ENCODE peak calls at places on chromosomes 11 and 22, in seven cellular contexts. O, R, J, A, P, B and K are unnamed samples.

GRCh38 chr11:111663820-111664219 is 61.6 kb downstream of the SIK2 start:
- DNase-seq in P (peak; percentile 58), R (peak; percentile 79), B (no peak), O (no peak), A (no peak), J (no peak), K (no peak)

GRCh38 chr11:71086687-71087258 is 165.6 kb downstream of the SHANK2 start:
- DNase-seq in O (no peak), R (peak; percentile 35), P (no peak), J (peak; percentile 63), B (no peak), A (no peak), K (peak; percentile 7)

GRCh38 chr11:115499891-115500290 is 4.3 kb downstream of the CADM1 start:
- DNase-seq in O (no peak), P (no peak), B (no peak), A (no peak), R (no peak), J (no peak), K (no peak)

GRCh38 chr22:45150139-45150538 is 13.6 kb upstream of the NUP50 start:
- DNase-seq in R (no peak), A (no peak), P (no peak), O (no peak), J (no peak), B (no peak), K (no peak)

GRCh38 chr11:85694385-85694980 is 8.5 kb upstream of the CCDC89 start:
- DNase-seq in J (peak; percentile 87), P (no peak), A (no peak), R (peak; percentile 70), O (no peak), B (no peak), K (peak; percentile 45)

GRCh38 chr11:125728969-125729368 is 17.1 kb upstream of the PATE1 start:
- DNase-seq in R (peak; percentile 3), P (no peak), A (no peak), O (no peak), J (no peak), B (no peak), K (no peak)

GRCh38 chr22:37241351-37242142 is 2.5 kb downstream of the RAC2 start:
- DNase-seq in O (no peak), A (no peak), R (no peak), B (no peak), J (no peak), P (no peak), K (no peak)

GRCh38 chr11:63890368-63890767 is 26.6 kb downstream of the RCOR2 start:
- DNase-seq in P (no peak), J (no peak), B (no peak), O (no peak), A (no peak), R (no peak), K (no peak)

GRCh38 chr11:84828616-84829015 is 798.5 kb downstream of the DLG2 start:
- DNase-seq in J (no peak), B (no peak), O (no peak), R (no peak), P (no peak), A (no peak), K (no peak)

GRCh38 chr11:84498016-84498415 is 1129.1 kb downstream of the DLG2 start:
- DNase-seq in B (no peak), O (no peak), A (no peak), R (peak; percentile 89), J (no peak), P (no peak), K (no peak)

GRCh38 chr11:106379265-106379664 is 301.8 kb downstream of the AASDHPPT start:
- DNase-seq in B (no peak), R (no peak), O (no peak), A (no peak), J (no peak), P (no peak), K (no peak)

GRCh38 chr11:75510011-75510595 is 15.6 kb downstream of the GDPD5 start:
- DNase-seq in R (no peak), J (no peak), A (no peak), O (no peak), B (no peak), P (no peak), K (no peak)

GRCh38 chr11:124277809-124278208 is 21.6 kb downstream of the OR8G5 start:
- DNase-seq in A (no peak), P (no peak), J (no peak), B (no peak), R (no peak), O (no peak), K (peak; percentile 12)

GRCh38 chr11:82527185-82527584 is 206.5 kb downstream of the FAM181B start:
- DNase-seq in P (no peak), R (no peak), O (no peak), B (no peak), J (no peak), A (no peak), K (no peak)

GRCh38 chr11:10743354-10744035 is 7.6 kb upstream of the CTR9 start:
- DNase-seq in A (no peak), O (no peak), R (no peak), P (no peak), J (no peak), B (no peak), K (no peak)

GRCh38 chr22:39315389-39315788 is 4.0 kb downstream of the RPL3 start:
- DNase-seq in B (no peak), J (no peak), P (no peak), O (no peak), R (peak; percentile 39), A (no peak), K (no peak)

GRCh38 chr22:39313258-39314001 is 6.0 kb downstream of the RPL3 start:
- DNase-seq in A (no peak), R (no peak), O (no peak), J (no peak), B (no peak), P (no peak), K (no peak)

GRCh38 chr22:39312410-39312809 is 7.0 kb downstream of the RPL3 start:
- DNase-seq in A (no peak), R (no peak), P (no peak), B (no peak), J (no peak), O (no peak), K (no peak)

GRCh38 chr22:39316440-39317083 is 2.9 kb downstream of the RPL3 start:
- DNase-seq in O (peak; percentile 94), B (peak; percentile 51), P (peak; percentile 75), R (peak; percentile 95), A (peak; percentile 87), J (peak; percentile 86), K (peak; percentile 96)

DNA sequence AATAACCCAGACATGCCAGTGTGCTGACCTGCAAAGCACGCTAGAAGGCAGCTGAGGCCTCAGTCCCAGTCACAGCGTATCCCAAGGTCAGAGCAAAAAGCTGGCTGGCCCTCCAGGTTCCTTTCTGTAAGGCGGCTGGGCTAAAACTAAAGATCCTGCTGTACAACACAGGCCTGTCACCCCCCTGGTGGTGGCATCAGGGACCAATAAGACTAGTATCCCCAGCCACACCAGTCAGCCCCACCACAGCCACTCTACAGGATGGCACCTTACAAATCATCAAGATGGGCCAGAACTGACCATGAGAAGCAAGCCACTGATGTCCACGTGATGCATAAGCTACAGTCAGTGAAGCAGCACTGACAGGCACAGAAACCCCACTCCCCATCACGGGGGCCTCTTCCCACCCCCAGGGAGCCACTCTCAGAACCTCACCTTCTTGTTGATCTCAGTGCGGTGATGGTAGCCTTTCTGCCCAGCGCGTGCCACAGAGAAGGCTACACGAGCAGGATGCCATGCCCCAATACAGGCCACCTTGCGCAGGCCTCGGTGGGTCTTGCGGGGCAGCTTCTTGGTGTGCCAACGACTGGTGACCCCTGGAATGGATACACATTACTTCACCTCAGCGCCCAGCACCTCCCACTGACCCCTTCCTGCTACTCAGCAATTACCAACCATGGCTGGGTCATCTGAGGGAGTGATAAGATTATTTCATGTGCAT is 5.0 kb downstream of the RPL3 start:
- DNase-seq in B (no peak), P (no peak), O (no peak), A (no peak), J (no peak), R (no peak), K (no peak)
- TF ChIP-seq CTCF in B (no peak), P (no peak), O (no peak), A (no peak), J (peak; percentile 17), R (peak; percentile 19), K (no peak)

GRCh38 chr11:56783448-56784041 is 35.0 kb upstream of the OR9G4 start:
- DNase-seq in R (peak; percentile 72), J (peak; percentile 86), O (no peak), P (no peak), A (no peak), B (no peak), K (peak; percentile 66)
- TF ChIP-seq CTCF in R (peak; percentile 57), J (peak; percentile 85), O (no peak), P (no peak), A (peak; percentile 44), B (peak; percentile 51), K (peak; percentile 71)

GRCh38 chr22:41621911-41622179 is 750 bp downstream of the XRCC6 start:
- DNase-seq in O (no peak), R (no peak), B (no peak), P (no peak), A (no peak), J (no peak), K (no peak)

GRCh38 chr22:41620646-41621098 is at the start of gene DESI1:
- DNase-seq in O (no peak), R (peak; percentile 25), B (peak; percentile 24), A (no peak), J (no peak), P (no peak), K (peak; percentile 38)

GRCh38 chr22:41619979-41620645 is 731 bp downstream of the DESI1 start:
- DNase-seq in A (peak; percentile 63), O (peak; percentile 91), P (peak; percentile 35), J (peak; percentile 20), B (no peak), R (no peak), K (peak; percentile 33)

GRCh38 chr22:41621099-41621910 is at the start of gene XRCC6:
- DNase-seq in O (peak; percentile 100), P (peak; percentile 100), B (peak; percentile 100), J (peak; percentile 97), R (peak; percentile 100), A (peak; percentile 100), K (peak; percentile 100)

DNA sequence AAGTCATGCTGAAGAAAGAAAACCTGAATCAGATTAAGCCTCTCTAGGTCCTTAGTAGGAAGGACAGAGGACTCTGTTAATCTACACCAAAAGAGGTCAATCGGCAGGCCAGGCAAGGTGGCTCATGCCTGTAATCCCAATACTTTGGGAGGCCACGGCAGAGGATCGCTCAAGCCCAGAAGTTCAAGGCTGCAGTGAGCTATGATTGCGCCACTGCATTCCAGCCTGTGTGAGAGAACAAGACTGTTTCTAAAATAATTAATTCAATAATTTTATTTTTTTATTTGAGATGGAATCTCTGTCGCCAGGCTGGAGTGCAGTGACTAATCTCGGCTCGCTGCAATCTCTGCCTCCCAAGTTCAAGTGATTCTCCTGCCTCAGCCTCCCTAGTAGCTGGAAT is 4.5 kb downstream of the XRCC6 start:
- DNase-seq in O (no peak), J (no peak), A (no peak), R (no peak), P (no peak), B (no peak), K (no peak)
- TF ChIP-seq CTCF in O (no peak), J (no peak), A (no peak), R (no peak), P (no peak), B (no peak), K (no peak)

DNA sequence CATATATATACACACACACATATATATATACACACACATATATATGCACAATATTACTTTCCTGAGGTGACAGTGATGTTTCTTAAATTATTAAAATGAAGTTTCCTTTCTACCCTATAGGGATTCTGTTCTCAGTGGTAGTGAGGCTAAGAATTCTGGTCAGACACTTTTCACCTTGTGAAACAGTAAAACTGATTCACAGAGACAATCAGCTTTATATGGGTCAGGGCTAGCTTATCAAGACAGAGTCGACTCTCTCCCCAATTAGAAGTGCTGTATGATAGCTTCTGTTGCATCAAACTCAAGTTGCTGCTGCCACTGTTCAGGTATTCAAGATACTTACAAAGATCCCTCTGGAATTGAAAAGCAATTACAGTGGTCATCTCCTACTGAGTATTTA is 68.4 kb downstream of the ZBTB44 start:
- DNase-seq in O (no peak), R (no peak), J (no peak), P (no peak), B (no peak), A (no peak), K (no peak)
- TF ChIP-seq CTCF in O (no peak), R (no peak), J (no peak), P (no peak), B (no peak), A (no peak), K (no peak)